ENCODE peak calls at places on chromosome 10, in nine cellular contexts. K is kidney tubule cell; E is activated T-cell treated with anti-CD3 and anti-CD28 coated beads for 1 hour; G is Caco-2; I is lower lobe of right lung; C is NCI-H2029; X is memory B cell; Q is activated CD8-positive, alpha-beta memory T cell treated with anti-CD3 and anti-CD28 coated beads, Interleukin-2, amount 50 U/mL, for 48 hours; S is GM20000. L is an unnamed sample.

GRCh38 chr10:123398180-123398591 is 244.0 kb downstream of the BUB3 start:
- DNase-seq in K (no peak), E (no peak), G (no peak), I (no peak), C (no peak), X (no peak), Q (no peak), S (peak), L (no peak)

GRCh38 chr10:49296382-49296781 is 2.6 kb upstream of the C10orf71 start:
- DNase-seq in K (no peak), E (no peak), G (no peak), I (no peak), C (no peak), X (no peak), Q (no peak), S (no peak), L (no peak)

GRCh38 chr10:7890802-7891201 is 72.5 kb downstream of the TAF3 start:
- DNase-seq in K (no peak), E (no peak), G (no peak), I (no peak), C (no peak), X (no peak), Q (no peak), S (no peak), L (no peak)

GRCh38 chr10:70197235-70197952 is 27.1 kb upstream of the SAR1A start:
- DNase-seq in K (no peak), E (no peak), G (no peak), I (no peak), C (no peak), X (no peak), Q (no peak), S (no peak), L (no peak)

GRCh38 chr10:119872610-119872859 is at the start of gene MCMBP:
- DNase-seq in K (no peak), E (no peak), G (no peak), I (no peak), C (no peak), X (no peak), Q (no peak), S (no peak), L (no peak)

GRCh38 chr10:75592888-75593643 is 161.6 kb downstream of the LRMDA start:
- DNase-seq in K (peak), E (no peak), G (no peak), I (no peak), C (no peak), X (no peak), Q (no peak), S (no peak), L (no peak)

GRCh38 chr10:113872139-113873030 is 17.9 kb downstream of the NHLRC2 start:
- DNase-seq in K (no peak), E (no peak), G (no peak), I (no peak), C (no peak), X (no peak), Q (no peak), S (no peak), L (no peak)

GRCh38 chr10:114283091-114283490 is 44.0 kb downstream of the VWA2 start:
- DNase-seq in K (no peak), E (no peak), G (no peak), I (no peak), C (no peak), X (no peak), Q (no peak), S (no peak), L (no peak)